ENCODE peak calls at places on chromosomes 13 and 19, in six cellular contexts. S, W, V, N, I and E are unnamed samples. For H3K36me3, the result is how much of the 10 kb centered on the place peaks cover.

GRCh38 chr19:42396248-42396541 is 6.1 kb upstream of the CNFN start:
- DNase-seq in V (no peak), W (no peak), S (no peak), N (no peak), I (no peak), E (no peak)

GRCh38 chr13:93614776-93615175 is 388.2 kb downstream of the GPC6 start:
- DNase-seq in S (no peak), W (no peak), V (no peak), I (no peak), N (no peak), E (no peak)

GRCh38 chr19:51318687-51319675 is 7.5 kb downstream of the IGLON5 start:
- DNase-seq in W (no peak), I (no peak), V (no peak), S (no peak), N (no peak), E (no peak)

GRCh38 chr13:114131581-114132418 is 623 bp downstream of the RASA3 start:
- DNase-seq in S (no peak), I (no peak), V (no peak), N (peak), W (peak), E (no peak)

GRCh38 chr13:106683179-106683578 is 115.2 kb upstream of the ARGLU1 start:
- DNase-seq in N (no peak), I (no peak), V (no peak), W (no peak), S (no peak), E (no peak)

GRCh38 chr19:4051175-4052101 is 15.3 kb downstream of the ZBTB7A start:
- DNase-seq in W (no peak), V (no peak), S (peak), N (no peak), I (peak), E (no peak)

GRCh38 chr19:492091-492531 is 4.2 kb upstream of the MADCAM1 start:
- DNase-seq in W (peak), S (no peak), V (no peak), N (no peak), I (no peak), E (peak)

GRCh38 chr13:29771247-29771646 is 79.2 kb downstream of the UBL3 start:
- DNase-seq in S (no peak), N (peak), V (no peak), I (no peak), W (no peak), E (peak)

GRCh38 chr19:32392946-32393345 is 12.6 kb upstream of the DPY19L3 start:
- DNase-seq in S (no peak), W (no peak), I (no peak), N (no peak), V (no peak), E (no peak)

GRCh38 chr13:32164622-32165268 is 133.2 kb downstream of the FRY start:
- DNase-seq in N (peak), W (no peak), V (no peak), S (peak), I (no peak), E (no peak)

GRCh38 chr19:41688687-41689086 is 617 bp upstream of the CEACAM7 start:
- DNase-seq in N (no peak), I (no peak), W (no peak), V (no peak), S (no peak), E (no peak)

GRCh38 chr19:56295531-56296455 is 18.8 kb downstream of the ZSCAN5A start:
- DNase-seq in N (no peak), S (no peak), W (no peak), I (no peak), V (no peak), E (no peak)

GRCh38 chr13:114047358-114047881 is 73.5 kb upstream of the C13orf46 start:
- DNase-seq in I (no peak), W (no peak), V (no peak), N (no peak), S (no peak), E (no peak)

GRCh38 chr13:48194392-48194754 is 38.6 kb upstream of the ITM2B start:
- DNase-seq in S (peak), I (no peak), W (no peak), N (no peak), V (no peak), E (no peak)

GRCh38 chr13:39840201-39840600 is 184.7 kb downstream of the COG6 start:
- DNase-seq in S (peak), W (no peak), I (no peak), V (no peak), N (no peak), E (no peak)

GRCh38 chr19:45798995-45799517 is 6.4 kb upstream of the DMWD start:
- DNase-seq in W (peak), V (no peak), S (peak), I (peak), N (peak), E (peak)

GRCh38 chr13:25494708-25495411 is 123.1 kb downstream of the ATP8A2 start:
- DNase-seq in N (no peak), I (no peak), W (no peak), V (no peak), S (no peak), E (no peak)

GRCh38 chr19:55345818-55346724 is 6.4 kb downstream of the KMT5C start:
- DNase-seq in I (peak), V (no peak), N (no peak), S (no peak), W (no peak), E (no peak)

GRCh38 chr13:33016414-33017409 is at the start of gene KL:
- DNase-seq in N (peak), I (peak), W (no peak), S (no peak), V (no peak), E (no peak)

GRCh38 chr19:46478356-46478986 is 7.1 kb upstream of the PNMA8A start:
- DNase-seq in S (peak), V (no peak), N (peak), I (no peak), W (no peak), E (no peak)

GRCh38 chr13:100566543-100566942 is 22.0 kb downstream of the GGACT start:
- DNase-seq in V (no peak), I (no peak), W (no peak), N (no peak), S (no peak), E (no peak)

GRCh38 chr13:32205426-32206096 is 109.6 kb downstream of the ZAR1L start:
- DNase-seq in S (no peak), N (no peak), W (no peak), V (no peak), I (no peak), E (no peak)

GRCh38 chr13:31773538-31773937 is 34.2 kb downstream of the RXFP2 start:
- DNase-seq in N (no peak), S (peak), I (no peak), V (no peak), W (no peak), E (no peak)

GRCh38 chr19:6066661-6067646 is 43.3 kb downstream of the RFX2 start:
- DNase-seq in W (peak), N (no peak), V (no peak), I (peak), S (peak), E (no peak)

GRCh38 chr19:31037311-31037710 is 311.9 kb downstream of the TSHZ3 start:
- DNase-seq in V (no peak), W (no peak), S (peak), N (no peak), I (no peak), E (no peak)

GRCh38 chr19:40588926-40589569 is 12.1 kb upstream of the LTBP4 start:
- DNase-seq in I (no peak), V (no peak), S (no peak), W (no peak), N (no peak), E (no peak)

GRCh38 chr19:10262771-10263170 is 8.1 kb upstream of the ICAM1 start:
- DNase-seq in S (no peak), V (no peak), N (no peak), I (no peak), W (no peak), E (no peak)

GRCh38 chr13:42396501-42396900 is 124.5 kb downstream of the AKAP11 start:
- DNase-seq in S (no peak), W (no peak), N (peak), I (no peak), V (no peak), E (peak)

GRCh38 chr19:18558595-18558994 is 925 bp downstream of the KXD1 start:
- DNase-seq in V (no peak), W (no peak), I (no peak), S (no peak), N (no peak), E (no peak)

GRCh38 chr13:97344250-97345175 is 89.5 kb upstream of the RAP2A start:
- DNase-seq in W (peak), N (peak), V (no peak), S (peak), I (no peak), E (peak)

GRCh38 chr19:30315159-30315558 is 57.0 kb upstream of the ZNF536 start:
- DNase-seq in N (no peak), W (no peak), V (no peak), I (no peak), S (no peak), E (no peak)

GRCh38 chr13:93690139-93690538 is 463.5 kb downstream of the GPC6 start:
- DNase-seq in N (no peak), I (no peak), W (no peak), S (peak), V (no peak), E (no peak)

GRCh38 chr19:13014921-13015280 is 19.6 kb downstream of the NFIX start:
- DNase-seq in I (no peak), V (no peak), N (no peak), S (no peak), W (no peak), E (no peak)

GRCh38 chr19:33775731-33776487 is 20.8 kb upstream of the KCTD15 start:
- DNase-seq in I (no peak), S (no peak), V (no peak), N (no peak), W (no peak), E (no peak)

GRCh38 chr13:33283195-33283910 is 2.2 kb downstream of the STARD13 start:
- DNase-seq in V (no peak), W (no peak), S (no peak), N (no peak), I (no peak), E (no peak)

GRCh38 chr19:28023064-28023463 is 1189.9 kb downstream of the UQCRFS1 start:
- DNase-seq in V (no peak), N (no peak), S (no peak), I (no peak), W (no peak), E (no peak)

GRCh38 chr19:49442793-49443365 is 1.6 kb upstream of the SLC17A7 start:
- DNase-seq in W (peak), I (peak), N (peak), V (no peak), S (peak), E (no peak)

GRCh38 chr19:50361290-50362029 is 4.0 kb downstream of the NAPSA start:
- DNase-seq in V (no peak), W (no peak), S (no peak), I (no peak), N (peak), E (no peak)

GRCh38 chr13:88887045-88887662 is 1216.0 kb downstream of the SLITRK5 start:
- DNase-seq in S (no peak), N (no peak), I (no peak), V (no peak), W (no peak), E (no peak)
- H3K4me3 ChIP-seq in S (no peak), N (no peak), I (no peak), V (no peak), W (no peak), E (no peak)

GRCh38 chr19:2969104-2969504 is 8.3 kb upstream of the TLE6 start:
- DNase-seq in I (no peak), N (no peak), W (no peak), V (no peak), S (no peak), E (no peak)
- H3K27ac ChIP-seq in I (peak), N (no peak), W (no peak), V (no peak), S (no peak), E (no peak)

GRCh38 chr19:43731346-43731745 is 15.5 kb downstream of the IRGC start:
- DNase-seq in W (no peak), V (no peak), N (no peak), I (no peak), S (no peak), E (no peak)
- H3K36me3 ChIP-seq in W (under half), V (under half), N (half or more), I (under half), S (half or more), E (under half)

GRCh38 chr19:15280915-15281683 is 48.9 kb upstream of the EPHX3 start:
- DNase-seq in N (no peak), I (no peak), W (no peak), V (no peak), S (peak), E (no peak)
- H3K4me3 ChIP-seq in N (no peak), I (no peak), W (no peak), V (peak), S (no peak), E (no peak)

DNA sequence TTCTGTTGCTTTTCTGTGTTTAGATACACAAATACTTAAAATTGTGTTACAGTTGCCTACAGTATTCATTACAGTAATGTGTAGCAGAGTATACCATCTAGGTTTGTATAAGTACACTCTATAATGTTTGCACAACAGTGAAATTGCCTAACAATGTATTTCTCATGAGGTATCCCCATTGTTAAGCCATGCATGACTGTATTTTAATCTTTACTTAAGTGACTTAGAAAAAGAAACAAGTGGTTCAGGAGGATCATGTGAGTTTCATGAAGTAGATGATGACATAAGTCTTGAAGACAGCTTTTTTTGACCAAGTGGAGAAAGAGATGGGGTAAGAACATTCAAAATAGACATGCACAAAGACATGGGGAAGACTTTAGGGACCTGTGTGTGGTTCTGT is 8.4 kb upstream of the KCTD4 start:
- DNase-seq in W (no peak), I (no peak), S (no peak), N (no peak), V (no peak), E (no peak)
- H3K27ac ChIP-seq in W (no peak), I (no peak), S (no peak), N (no peak), V (no peak), E (no peak)